ENCODE peak calls at places on chromosomes 16 and 17, in seven cellular contexts. Y is tibial nerve; P is activated CD4-positive, alpha-beta T cell treated with anti-CD3 and anti-CD28 coated beads for 1 hour; X is esophagus squamous epithelium; R is left ventricle myocardium inferior; W is NCI-H510A; V is thoracic aorta. E is an unnamed sample.

GRCh38 chr17:75047398-75048098 is 523 bp downstream of the KCTD2 start:
- DNase-seq in Y (no peak), P (peak; percentile 12), X (no peak), R (peak; percentile 42), W (no peak), V (no peak), E (peak; percentile 43)

GRCh38 chr17:80035937-80036714 is at the start of gene CCDC40:
- DNase-seq in Y (peak; percentile 68), P (peak; percentile 59), X (no peak), R (peak; percentile 87), W (peak; percentile 73), V (peak; percentile 45), E (peak; percentile 90)

GRCh38 chr17:48723555-48724239 is 712 bp downstream of the PRAC2 start:
- DNase-seq in Y (no peak), P (no peak), X (no peak), R (no peak), W (peak; percentile 62), V (no peak), E (no peak)

GRCh38 chr16:24036614-24037013 is 200.8 kb downstream of the PRKCB start:
- DNase-seq in Y (no peak), P (no peak), X (no peak), R (no peak), W (no peak), V (no peak), E (no peak)

GRCh38 chr16:71722801-71723536 is 1.5 kb downstream of the PHLPP2 start:
- DNase-seq in Y (peak; percentile 30), P (peak; percentile 34), X (no peak), R (peak; percentile 70), W (peak; percentile 51), V (peak; percentile 8), E (peak; percentile 67)

GRCh38 chr16:85291302-85292148 is 179.3 kb upstream of the CIBAR2 start:
- DNase-seq in Y (peak; percentile 52), P (no peak), X (no peak), R (peak; percentile 60), W (no peak), V (no peak), E (peak; percentile 38)

GRCh38 chr16:63945805-63946204 is 1176.1 kb downstream of the CDH11 start:
- DNase-seq in Y (no peak), P (no peak), X (no peak), R (no peak), W (no peak), V (no peak), E (no peak)

GRCh38 chr17:82497483-82498405 is 21.8 kb upstream of the FOXK2 start:
- DNase-seq in Y (no peak), P (peak; percentile 23), X (no peak), R (no peak), W (no peak), V (no peak), E (peak; percentile 36)

GRCh38 chr16:4052096-4052495 is 64.1 kb downstream of the ADCY9 start:
- DNase-seq in Y (no peak), P (no peak), X (no peak), R (no peak), W (no peak), V (no peak), E (no peak)

GRCh38 chr17:45128989-45129388 is 3.3 kb downstream of the PLCD3 start:
- DNase-seq in Y (no peak), P (no peak), X (no peak), R (no peak), W (no peak), V (no peak), E (no peak)

GRCh38 chr17:9299695-9300094 is 275.9 kb downstream of the STX8 start:
- DNase-seq in Y (no peak), P (no peak), X (no peak), R (no peak), W (no peak), V (no peak), E (no peak)

GRCh38 chr16:10992797-10993196 is 48.4 kb downstream of the CLEC16A start:
- DNase-seq in Y (no peak), P (no peak), X (no peak), R (no peak), W (no peak), V (no peak), E (no peak)

GRCh38 chr16:2469399-2470233 is 1.5 kb upstream of the NTN3 start:
- DNase-seq in Y (no peak), P (no peak), X (no peak), R (no peak), W (no peak), V (no peak), E (no peak)

GRCh38 chr17:10119203-10120112 is 78.9 kb downstream of the GAS7 start:
- DNase-seq in Y (no peak), P (no peak), X (no peak), R (peak; percentile 54), W (peak; percentile 4), V (no peak), E (peak; percentile 52)

GRCh38 chr17:34579017-34579946 is at the start of gene TMEM132E:
- DNase-seq in Y (no peak), P (no peak), X (no peak), R (peak; percentile 37), W (no peak), V (peak; percentile 14), E (peak; percentile 29)

GRCh38 chr16:79762217-79762616 is 161.7 kb upstream of the MAF start:
- DNase-seq in Y (no peak), P (no peak), X (no peak), R (no peak), W (no peak), V (no peak), E (no peak)

GRCh38 chr16:2093793-2094192 is 41.9 kb downstream of the PKD1 start:
- DNase-seq in Y (no peak), P (no peak), X (no peak), R (no peak), W (no peak), V (no peak), E (no peak)

GRCh38 chr17:28711723-28712036 is at the start of gene PROCA1:
- DNase-seq in Y (no peak), P (no peak), X (no peak), R (no peak), W (no peak), V (no peak), E (no peak)

GRCh38 chr16:24921229-24921628 is 75.5 kb downstream of the SLC5A11 start:
- DNase-seq in Y (no peak), P (no peak), X (no peak), R (no peak), W (no peak), V (no peak), E (no peak)

GRCh38 chr16:55047903-55048497 is 117.3 kb downstream of the IRX5 start:
- DNase-seq in Y (no peak), P (no peak), X (no peak), R (no peak), W (no peak), V (no peak), E (no peak)

GRCh38 chr17:60065867-60066266 is 12.9 kb downstream of the HEATR6 start:
- DNase-seq in Y (no peak), P (no peak), X (no peak), R (no peak), W (no peak), V (no peak), E (no peak)

GRCh38 chr16:50354629-50355456 is 13.9 kb downstream of the BRD7 start:
- DNase-seq in Y (no peak), P (no peak), X (no peak), R (no peak), W (no peak), V (no peak), E (no peak)

GRCh38 chr17:79802039-79802735 is 5.3 kb upstream of the CBX8 start:
- DNase-seq in Y (no peak), P (no peak), X (no peak), R (no peak), W (no peak), V (no peak), E (no peak)

GRCh38 chr17:81518113-81518784 is 5.7 kb upstream of the ACTG1 start:
- DNase-seq in Y (no peak), P (no peak), X (no peak), R (no peak), W (peak; percentile 74), V (no peak), E (no peak)

GRCh38 chr16:75566889-75567255 is 693 bp downstream of the GABARAPL2 start:
- DNase-seq in Y (no peak), P (no peak), X (no peak), R (no peak), W (no peak), V (no peak), E (no peak)

GRCh38 chr17:18257747-18258355 is 687 bp downstream of the FLII start:
- DNase-seq in Y (peak; percentile 53), P (no peak), X (no peak), R (peak; percentile 81), W (peak; percentile 14), V (peak; percentile 77), E (peak; percentile 72)

GRCh38 chr17:55806745-55807466 is 56.1 kb downstream of the PCTP start:
- DNase-seq in Y (no peak), P (no peak), X (no peak), R (no peak), W (no peak), V (no peak), E (no peak)

GRCh38 chr16:4317471-4318170 is 1.8 kb downstream of the GLIS2 start:
- DNase-seq in Y (no peak), P (no peak), X (no peak), R (no peak), W (no peak), V (no peak), E (no peak)

GRCh38 chr16:49632798-49633189 is 223.1 kb downstream of the ZNF423 start:
- DNase-seq in Y (no peak), P (no peak), X (no peak), R (no peak), W (no peak), V (no peak), E (no peak)

GRCh38 chr16:19382084-19382801 is 35.4 kb upstream of the TMC5 start:
- DNase-seq in Y (no peak), P (no peak), X (no peak), R (no peak), W (peak; percentile 77), V (no peak), E (no peak)

GRCh38 chr16:85423186-85423550 is 190.0 kb upstream of the GSE1 start:
- DNase-seq in Y (no peak), P (no peak), X (no peak), R (peak; percentile 9), W (no peak), V (no peak), E (no peak)

GRCh38 chr16:14576532-14576931 is 53.5 kb downstream of the PARN start:
- DNase-seq in Y (no peak), P (no peak), X (no peak), R (no peak), W (no peak), V (no peak), E (no peak)

GRCh38 chr17:41785876-41786226 is 660 bp downstream of the JUP start:
- DNase-seq in Y (no peak), P (no peak), X (no peak), R (no peak), W (peak; percentile 82), V (no peak), E (no peak)

GRCh38 chr17:31794111-31794510 is 64.9 kb downstream of the COPRS start:
- DNase-seq in Y (no peak), P (no peak), X (no peak), R (no peak), W (no peak), V (no peak), E (no peak)

GRCh38 chr17:16281351-16281750 is 64.3 kb downstream of the PIGL start:
- DNase-seq in Y (no peak), P (no peak), X (no peak), R (no peak), W (no peak), V (no peak), E (no peak)

GRCh38 chr17:31798205-31798724 is 60.8 kb downstream of the COPRS start:
- DNase-seq in Y (no peak), P (no peak), X (no peak), R (no peak), W (no peak), V (no peak), E (no peak)

GRCh38 chr17:62581769-62582168 is 45.7 kb upstream of the MRC2 start:
- DNase-seq in Y (no peak), P (no peak), X (no peak), R (no peak), W (no peak), V (no peak), E (no peak)

GRCh38 chr16:85303354-85303883 is 191.1 kb upstream of the CIBAR2 start:
- DNase-seq in Y (no peak), P (peak; percentile 68), X (no peak), R (peak; percentile 60), W (no peak), V (no peak), E (peak; percentile 61)

E was measured in heart right ventricle.